ENCODE peak calls at places on chromosomes 13 and 19, in eight cellular contexts. H is CD8-positive, alpha-beta T cell; J is fibroblast of the aortic adventitia; I is heart right ventricle; L is ascending aorta; G is cardiac muscle cell; R is HFF-Myc; Z is heart left ventricle. B is an unnamed sample.
A peak's percentile ranks its signal among the peaks of the same experiment; 100 is the strongest.

GRCh38 chr13:94173312-94173854 is 306.1 kb downstream of the DCT start:
- DNase-seq in H (no peak), J (peak; percentile 15), I (no peak), L (no peak), G (no peak), R (no peak), Z (no peak), B (peak; percentile 63)

GRCh38 chr13:42001580-42001979 is 40.7 kb upstream of the VWA8 start:
- DNase-seq in H (no peak), J (peak; percentile 90), I (no peak), L (no peak), G (peak; percentile 96), R (peak; percentile 4), Z (no peak), B (peak; percentile 81)

GRCh38 chr13:73580868-73581267 is 522.1 kb downstream of the KLF5 start:
- DNase-seq in H (no peak), J (no peak), I (no peak), L (no peak), G (no peak), R (no peak), Z (no peak), B (no peak)

GRCh38 chr13:108018371-108018870 is 196.9 kb downstream of the LIG4 start:
- DNase-seq in H (no peak), J (no peak), I (no peak), L (no peak), G (no peak), R (no peak), Z (no peak), B (no peak)

GRCh38 chr19:18282021-18282787 is 782 bp upstream of the JUND start:
- DNase-seq in H (no peak), J (no peak), I (no peak), L (no peak), G (no peak), R (no peak), Z (no peak), B (no peak)

GRCh38 chr19:56966697-56967299 is 126.3 kb upstream of the PEG3 start:
- DNase-seq in H (no peak), J (no peak), I (no peak), L (no peak), G (no peak), R (no peak), Z (no peak), B (no peak)

GRCh38 chr19:11745871-11746270 is 7.1 kb upstream of the ZNF823 start:
- DNase-seq in H (no peak), J (no peak), I (no peak), L (no peak), G (no peak), R (no peak), Z (no peak), B (no peak)

GRCh38 chr13:112481458-112481857 is 105.3 kb downstream of the SPACA7 start:
- DNase-seq in H (no peak), J (no peak), I (no peak), L (no peak), G (no peak), R (no peak), Z (no peak), B (no peak)

GRCh38 chr13:114068723-114069322 is 63.6 kb downstream of the RASA3 start:
- DNase-seq in H (no peak), J (peak; percentile 88), I (no peak), L (no peak), G (peak; percentile 86), R (peak; percentile 16), Z (no peak), B (peak; percentile 75)

GRCh38 chr19:51702103-51702753 is 9.1 kb downstream of the SPACA6 start:
- DNase-seq in H (no peak), J (peak; percentile 73), I (peak; percentile 67), L (peak; percentile 92), G (peak; percentile 79), R (no peak), Z (peak; percentile 78), B (peak; percentile 67)

GRCh38 chr19:1214862-1215731 is 9.5 kb downstream of the STK11 start:
- DNase-seq in H (no peak), J (no peak), I (peak; percentile 74), L (peak; percentile 92), G (no peak), R (no peak), Z (peak; percentile 83), B (no peak)

GRCh38 chr13:76229281-76229680 is 593.2 kb downstream of the LMO7 start:
- DNase-seq in H (no peak), J (no peak), I (no peak), L (no peak), G (no peak), R (no peak), Z (no peak), B (no peak)

GRCh38 chr19:40090256-40091204 is at the start of gene ZNF780A:
- DNase-seq in H (peak; percentile 68), J (peak; percentile 65), I (peak; percentile 80), L (peak; percentile 83), G (peak; percentile 75), R (peak; percentile 24), Z (peak; percentile 84), B (peak; percentile 53)

GRCh38 chr19:44848036-44848804 is 2.1 kb downstream of the NECTIN2 start:
- DNase-seq in H (no peak), J (peak; percentile 49), I (peak; percentile 48), L (peak; percentile 75), G (peak; percentile 56), R (no peak), Z (peak; percentile 45), B (peak; percentile 79)

GRCh38 chr13:97574926-97575325 is 141.0 kb downstream of the RAP2A start:
- DNase-seq in H (no peak), J (peak; percentile 40), I (peak; percentile 9), L (no peak), G (peak; percentile 67), R (no peak), Z (peak; percentile 24), B (peak; percentile 80)
- TF ChIP-seq CTCF in H (no peak), J (peak; percentile 62), I (peak; percentile 65), L (no peak), G (peak; percentile 66), R (peak; percentile 33), Z (peak; percentile 45), B (peak; percentile 89)

DNA sequence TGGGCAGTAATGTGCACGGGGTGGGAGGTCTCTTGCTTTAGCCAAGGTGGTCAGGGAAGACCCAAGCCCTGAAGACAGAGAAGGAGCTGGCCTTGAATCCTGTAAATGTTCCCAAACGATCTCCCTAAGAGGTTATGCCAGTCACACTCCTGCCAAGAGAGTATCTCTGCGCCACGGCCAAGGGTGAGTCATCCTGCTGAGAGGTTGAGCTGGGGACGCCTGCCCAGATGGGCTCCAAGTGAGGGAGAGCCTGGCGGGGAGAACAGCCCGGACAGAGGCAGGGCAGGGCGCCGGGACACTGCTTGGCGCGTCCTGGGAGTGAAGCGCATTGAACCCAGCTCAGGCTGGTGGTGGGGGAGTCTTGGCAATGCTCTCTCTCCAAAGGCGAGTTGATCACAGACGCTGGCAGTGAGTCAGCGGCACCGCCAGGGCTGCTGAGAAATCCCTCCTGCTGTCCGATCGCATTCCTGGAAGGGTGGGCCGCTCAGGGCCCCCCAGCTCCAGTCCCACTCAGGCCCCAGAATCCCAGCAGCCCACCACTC is 16.4 kb downstream of the SULT2B1 start:
- DNase-seq in H (no peak), J (peak; percentile 93), I (peak; percentile 80), L (peak; percentile 90), G (peak; percentile 91), R (peak; percentile 77), Z (peak; percentile 93), B (peak; percentile 64)
- H3K4me3 ChIP-seq in H (no peak overlapping the region), J (no peak overlapping the region), I (no peak overlapping the region), L (no peak overlapping the region), G (no peak overlapping the region), R (peak overlapping the region; percentile 15), Z (no peak overlapping the region), B (peak overlapping the region; percentile 14)

GRCh38 chr19:35848486-35848885 is 3.8 kb downstream of the NPHS1 start:
- DNase-seq in H (no peak), J (no peak), I (no peak), L (no peak), G (no peak), R (no peak), Z (no peak), B (no peak)

GRCh38 chr19:35848919-35849505 is 3.3 kb downstream of the NPHS1 start:
- DNase-seq in H (no peak), J (no peak), I (no peak), L (no peak), G (no peak), R (no peak), Z (no peak), B (no peak)

GRCh38 chr19:35852029-35852780 is at the start of gene NPHS1:
- DNase-seq in H (no peak), J (no peak), I (no peak), L (no peak), G (no peak), R (no peak), Z (no peak), B (no peak)

GRCh38 chr19:35853038-35853756 is 893 bp upstream of the NPHS1 start:
- DNase-seq in H (no peak), J (no peak), I (no peak), L (no peak), G (no peak), R (no peak), Z (no peak), B (no peak)

GRCh38 chr19:35851213-35852028 is 883 bp downstream of the NPHS1 start:
- DNase-seq in H (no peak), J (no peak), I (no peak), L (no peak), G (no peak), R (no peak), Z (no peak), B (no peak)
- TF ChIP-seq CTCF in H (no peak), J (no peak), I (no peak), L (no peak), G (peak; percentile 2), R (peak; percentile 12), Z (no peak), B (no peak)

GRCh38 chr13:21671793-21672680 is 1.2 kb downstream of the FGF9 start:
- DNase-seq in H (no peak), J (no peak), I (no peak), L (no peak), G (no peak), R (no peak), Z (no peak), B (no peak)
- H3K4me3 ChIP-seq in H (peak overlapping the region; percentile 80), J (no peak overlapping the region), I (peak overlapping the region; percentile 77), L (peak overlapping the region; percentile 34), G (peak overlapping the region; percentile 73), R (no peak overlapping the region), Z (peak overlapping the region; percentile 85), B (no peak overlapping the region)

DNA sequence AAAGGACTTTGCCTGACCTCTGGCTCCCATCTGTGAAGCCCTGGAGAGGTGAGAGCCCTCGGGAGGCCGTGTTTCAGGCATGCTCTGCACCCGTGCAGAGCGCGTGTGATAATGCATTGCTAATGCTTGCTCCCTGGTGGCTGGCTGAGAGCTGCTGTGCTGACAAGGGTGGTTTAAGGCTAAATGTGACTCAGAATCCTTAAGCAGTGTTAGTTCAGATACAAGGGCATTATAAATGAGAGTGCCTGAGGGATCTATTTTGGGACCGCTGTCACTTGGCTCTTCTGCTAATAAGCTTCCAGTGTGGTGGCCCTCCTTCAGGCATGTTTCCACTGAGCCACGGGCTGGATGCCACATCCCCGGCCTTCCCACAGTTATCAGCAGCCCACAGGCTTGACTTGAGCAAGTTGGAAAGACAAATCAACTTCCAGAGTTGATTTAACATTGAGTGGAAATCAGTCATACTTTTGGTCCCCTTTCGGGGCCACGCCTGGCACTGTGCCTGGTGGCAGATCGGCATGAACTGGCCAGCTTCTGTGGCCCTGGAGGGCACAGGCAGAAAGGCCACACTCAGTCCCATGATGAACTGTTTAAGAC is 17.0 kb downstream of the ALOX5AP start:
- DNase-seq in H (no peak), J (peak; percentile 62), I (peak; percentile 27), L (no peak), G (peak; percentile 68), R (no peak), Z (peak; percentile 67), B (peak; percentile 80)
- TF ChIP-seq CTCF in H (no peak), J (peak; percentile 27), I (no peak), L (peak; percentile 17), G (peak; percentile 9), R (no peak), Z (no peak), B (peak; percentile 34)

GRCh38 chr13:97226788-97227627 is 4.9 kb downstream of the MBNL2 start:
- DNase-seq in H (peak; percentile 43), J (no peak), I (no peak), L (no peak), G (peak; percentile 59), R (no peak), Z (no peak), B (no peak)
- H3K4me3 ChIP-seq in H (peak overlapping the region; percentile 30), J (peak overlapping the region; percentile 44), I (peak overlapping the region; percentile 1), L (peak overlapping the region; percentile 2), G (no peak overlapping the region), R (no peak overlapping the region), Z (peak overlapping the region; percentile 78), B (peak overlapping the region; percentile 3)